ENCODE peak calls at places on chromosomes 13 and 19, in ten cellular contexts. One of them, this sample, is unnamed.

GRCh38 chr13:70390968-70391367 is 282.7 kb upstream of the KLHL1 start:
- DNase-seq in HT-29: peak; percentile 50
- DNase-seq in fibroblast of lung: no peak
- DNase-seq in stimulated activated CD8-positive, alpha-beta memory T cell treated with anti-CD3 and anti-CD28 coated beads, Interleukin-7, amount 100 ng/mL, for 24 hours: no peak
- DNase-seq in stimulated activated CD4-positive, alpha-beta T cell treated with anti-CD3 and anti-CD28 coated beads, Interleukin-2, amount 100 ng/mL, for 24 hours: no peak
- DNase-seq in stromal cell of bone marrow: no peak
- DNase-seq in hepatic stellate cell: no peak
- DNase-seq in progenitor cell of endocrine pancreas: no peak
- DNase-seq in AG10803: no peak
- DNase-seq in T-helper 2 cell: no peak
- DNase-seq in this sample: no peak

GRCh38 chr13:20825476-20825875 is 51.7 kb upstream of the EEF1AKMT1 start:
- DNase-seq in HT-29: no peak
- DNase-seq in fibroblast of lung: peak; percentile 54
- DNase-seq in stimulated activated CD8-positive, alpha-beta memory T cell treated with anti-CD3 and anti-CD28 coated beads, Interleukin-7, amount 100 ng/mL, for 24 hours: no peak
- DNase-seq in stimulated activated CD4-positive, alpha-beta T cell treated with anti-CD3 and anti-CD28 coated beads, Interleukin-2, amount 100 ng/mL, for 24 hours: no peak
- DNase-seq in stromal cell of bone marrow: no peak
- DNase-seq in hepatic stellate cell: no peak
- DNase-seq in progenitor cell of endocrine pancreas: no peak
- DNase-seq in AG10803: peak; percentile 11
- DNase-seq in T-helper 2 cell: no peak
- DNase-seq in this sample: no peak

GRCh38 chr19:30666301-30666803 is 294.2 kb downstream of the ZNF536 start:
- DNase-seq in HT-29: peak; percentile 51
- DNase-seq in fibroblast of lung: peak; percentile 28
- DNase-seq in stimulated activated CD8-positive, alpha-beta memory T cell treated with anti-CD3 and anti-CD28 coated beads, Interleukin-7, amount 100 ng/mL, for 24 hours: peak; percentile 7
- DNase-seq in stimulated activated CD4-positive, alpha-beta T cell treated with anti-CD3 and anti-CD28 coated beads, Interleukin-2, amount 100 ng/mL, for 24 hours: peak; percentile 49
- DNase-seq in stromal cell of bone marrow: no peak
- DNase-seq in hepatic stellate cell: peak; percentile 57
- DNase-seq in progenitor cell of endocrine pancreas: peak; percentile 60
- DNase-seq in AG10803: peak; percentile 15
- DNase-seq in T-helper 2 cell: no peak
- DNase-seq in this sample: peak; percentile 73

GRCh38 chr13:41995946-41996345 is 35.0 kb upstream of the VWA8 start:
- DNase-seq in HT-29: no peak
- DNase-seq in fibroblast of lung: peak; percentile 21
- DNase-seq in stimulated activated CD8-positive, alpha-beta memory T cell treated with anti-CD3 and anti-CD28 coated beads, Interleukin-7, amount 100 ng/mL, for 24 hours: no peak
- DNase-seq in stimulated activated CD4-positive, alpha-beta T cell treated with anti-CD3 and anti-CD28 coated beads, Interleukin-2, amount 100 ng/mL, for 24 hours: no peak
- DNase-seq in stromal cell of bone marrow: peak; percentile 9
- DNase-seq in hepatic stellate cell: no peak
- DNase-seq in progenitor cell of endocrine pancreas: no peak
- DNase-seq in AG10803: no peak
- DNase-seq in T-helper 2 cell: no peak
- DNase-seq in this sample: peak; percentile 12

GRCh38 chr19:44282846-44283245 is 22.0 kb downstream of the ZNF235 start:
- DNase-seq in HT-29: no peak
- DNase-seq in fibroblast of lung: no peak
- DNase-seq in stimulated activated CD8-positive, alpha-beta memory T cell treated with anti-CD3 and anti-CD28 coated beads, Interleukin-7, amount 100 ng/mL, for 24 hours: no peak
- DNase-seq in stimulated activated CD4-positive, alpha-beta T cell treated with anti-CD3 and anti-CD28 coated beads, Interleukin-2, amount 100 ng/mL, for 24 hours: no peak
- DNase-seq in stromal cell of bone marrow: no peak
- DNase-seq in hepatic stellate cell: no peak
- DNase-seq in progenitor cell of endocrine pancreas: no peak
- DNase-seq in AG10803: no peak
- DNase-seq in T-helper 2 cell: no peak
- DNase-seq in this sample: no peak

GRCh38 chr13:85266331-85266730 is 532.9 kb downstream of the SLITRK6 start:
- DNase-seq in HT-29: no peak
- DNase-seq in fibroblast of lung: no peak
- DNase-seq in stimulated activated CD8-positive, alpha-beta memory T cell treated with anti-CD3 and anti-CD28 coated beads, Interleukin-7, amount 100 ng/mL, for 24 hours: no peak
- DNase-seq in stimulated activated CD4-positive, alpha-beta T cell treated with anti-CD3 and anti-CD28 coated beads, Interleukin-2, amount 100 ng/mL, for 24 hours: no peak
- DNase-seq in stromal cell of bone marrow: no peak
- DNase-seq in hepatic stellate cell: no peak
- DNase-seq in progenitor cell of endocrine pancreas: no peak
- DNase-seq in AG10803: no peak
- DNase-seq in T-helper 2 cell: no peak
- DNase-seq in this sample: no peak

GRCh38 chr19:31377736-31378135 is 28.5 kb upstream of the TSHZ3 start:
- DNase-seq in HT-29: no peak
- DNase-seq in fibroblast of lung: no peak
- DNase-seq in stimulated activated CD8-positive, alpha-beta memory T cell treated with anti-CD3 and anti-CD28 coated beads, Interleukin-7, amount 100 ng/mL, for 24 hours: no peak
- DNase-seq in stimulated activated CD4-positive, alpha-beta T cell treated with anti-CD3 and anti-CD28 coated beads, Interleukin-2, amount 100 ng/mL, for 24 hours: no peak
- DNase-seq in stromal cell of bone marrow: no peak
- DNase-seq in hepatic stellate cell: no peak
- DNase-seq in progenitor cell of endocrine pancreas: no peak
- DNase-seq in AG10803: no peak
- DNase-seq in T-helper 2 cell: no peak
- DNase-seq in this sample: no peak

GRCh38 chr19:39411006-39411831 is 1.2 kb upstream of the PLEKHG2 start:
- DNase-seq in HT-29: peak; percentile 91
- DNase-seq in fibroblast of lung: peak; percentile 76
- DNase-seq in stimulated activated CD8-positive, alpha-beta memory T cell treated with anti-CD3 and anti-CD28 coated beads, Interleukin-7, amount 100 ng/mL, for 24 hours: no peak
- DNase-seq in stimulated activated CD4-positive, alpha-beta T cell treated with anti-CD3 and anti-CD28 coated beads, Interleukin-2, amount 100 ng/mL, for 24 hours: no peak
- DNase-seq in stromal cell of bone marrow: peak; percentile 61
- DNase-seq in hepatic stellate cell: no peak
- DNase-seq in progenitor cell of endocrine pancreas: no peak
- DNase-seq in AG10803: peak; percentile 60
- DNase-seq in T-helper 2 cell: no peak
- DNase-seq in this sample: peak; percentile 86

GRCh38 chr19:18764591-18765051 is 26.5 kb downstream of the COMP start:
- DNase-seq in HT-29: peak; percentile 20
- DNase-seq in fibroblast of lung: no peak
- DNase-seq in stimulated activated CD8-positive, alpha-beta memory T cell treated with anti-CD3 and anti-CD28 coated beads, Interleukin-7, amount 100 ng/mL, for 24 hours: no peak
- DNase-seq in stimulated activated CD4-positive, alpha-beta T cell treated with anti-CD3 and anti-CD28 coated beads, Interleukin-2, amount 100 ng/mL, for 24 hours: no peak
- DNase-seq in stromal cell of bone marrow: no peak
- DNase-seq in hepatic stellate cell: no peak
- DNase-seq in progenitor cell of endocrine pancreas: no peak
- DNase-seq in AG10803: peak; percentile 38
- DNase-seq in T-helper 2 cell: no peak
- DNase-seq in this sample: no peak

GRCh38 chr13:32811297-32811800 is 204.9 kb upstream of the KL start:
- DNase-seq in HT-29: peak; percentile 52
- DNase-seq in fibroblast of lung: no peak
- DNase-seq in stimulated activated CD8-positive, alpha-beta memory T cell treated with anti-CD3 and anti-CD28 coated beads, Interleukin-7, amount 100 ng/mL, for 24 hours: no peak
- DNase-seq in stimulated activated CD4-positive, alpha-beta T cell treated with anti-CD3 and anti-CD28 coated beads, Interleukin-2, amount 100 ng/mL, for 24 hours: no peak
- DNase-seq in stromal cell of bone marrow: peak; percentile 9
- DNase-seq in hepatic stellate cell: no peak
- DNase-seq in progenitor cell of endocrine pancreas: no peak
- DNase-seq in AG10803: peak; percentile 55
- DNase-seq in T-helper 2 cell: no peak
- DNase-seq in this sample: peak; percentile 44

GRCh38 chr13:95099541-95099940 is 201.7 kb downstream of the ABCC4 start:
- DNase-seq in HT-29: no peak
- DNase-seq in fibroblast of lung: peak; percentile 66
- DNase-seq in stimulated activated CD8-positive, alpha-beta memory T cell treated with anti-CD3 and anti-CD28 coated beads, Interleukin-7, amount 100 ng/mL, for 24 hours: no peak
- DNase-seq in stimulated activated CD4-positive, alpha-beta T cell treated with anti-CD3 and anti-CD28 coated beads, Interleukin-2, amount 100 ng/mL, for 24 hours: no peak
- DNase-seq in stromal cell of bone marrow: peak; percentile 37
- DNase-seq in hepatic stellate cell: no peak
- DNase-seq in progenitor cell of endocrine pancreas: no peak
- DNase-seq in AG10803: no peak
- DNase-seq in T-helper 2 cell: no peak
- DNase-seq in this sample: no peak

GRCh38 chr13:108425056-108425455 is 155.5 kb downstream of the TNFSF13B start:
- DNase-seq in HT-29: no peak
- DNase-seq in fibroblast of lung: peak; percentile 2
- DNase-seq in stimulated activated CD8-positive, alpha-beta memory T cell treated with anti-CD3 and anti-CD28 coated beads, Interleukin-7, amount 100 ng/mL, for 24 hours: no peak
- DNase-seq in stimulated activated CD4-positive, alpha-beta T cell treated with anti-CD3 and anti-CD28 coated beads, Interleukin-2, amount 100 ng/mL, for 24 hours: no peak
- DNase-seq in stromal cell of bone marrow: no peak
- DNase-seq in hepatic stellate cell: no peak
- DNase-seq in progenitor cell of endocrine pancreas: no peak
- DNase-seq in AG10803: no peak
- DNase-seq in T-helper 2 cell: no peak
- DNase-seq in this sample: no peak

GRCh38 chr19:4889034-4889825 is 13.5 kb downstream of the ARRDC5 start:
- DNase-seq in HT-29: no peak
- DNase-seq in fibroblast of lung: no peak
- DNase-seq in stimulated activated CD8-positive, alpha-beta memory T cell treated with anti-CD3 and anti-CD28 coated beads, Interleukin-7, amount 100 ng/mL, for 24 hours: no peak
- DNase-seq in stimulated activated CD4-positive, alpha-beta T cell treated with anti-CD3 and anti-CD28 coated beads, Interleukin-2, amount 100 ng/mL, for 24 hours: no peak
- DNase-seq in stromal cell of bone marrow: no peak
- DNase-seq in hepatic stellate cell: no peak
- DNase-seq in progenitor cell of endocrine pancreas: no peak
- DNase-seq in AG10803: peak; percentile 46
- DNase-seq in T-helper 2 cell: no peak
- DNase-seq in this sample: no peak